ENCODE peak calls at places on chromosomes 1 and 21, in six cellular contexts. B is CD8-positive, alpha-beta T cell; I is fibroblast of lung; D is sigmoid colon; T is heart right ventricle; E is PC-9. Q is an unnamed sample.

GRCh38 chr1:30407030-30407861 is 316.1 kb downstream of the MATN1 start:
- DNase-seq in B (no peak), E (no peak), D (peak; percentile 44), T (no peak), I (peak; percentile 20), Q (no peak)

GRCh38 chr21:42527489-42528158 is 14.0 kb downstream of the SLC37A1 start:
- DNase-seq in I (no peak), D (no peak), E (no peak), B (peak; percentile 76), T (no peak), Q (no peak)

GRCh38 chr1:243850013-243850367 is at the start of gene AKT3:
- DNase-seq in I (no peak), B (no peak), E (no peak), D (peak; percentile 94), T (no peak), Q (peak; percentile 87)

GRCh38 chr21:26011292-26011940 is 159.2 kb downstream of the APP start:
- DNase-seq in I (no peak), T (no peak), B (no peak), E (no peak), D (no peak), Q (no peak)

GRCh38 chr1:234978397-234979291 is 150.0 kb downstream of the TOMM20 start:
- DNase-seq in E (peak; percentile 93), B (peak; percentile 68), I (peak; percentile 88), D (peak; percentile 85), T (no peak), Q (peak; percentile 89)

GRCh38 chr1:916173-917075 is 7.3 kb upstream of the SAMD11 start:
- DNase-seq in E (no peak), I (peak; percentile 43), D (peak; percentile 60), T (no peak), B (no peak), Q (peak; percentile 68)

GRCh38 chr1:172882791-172883386 is 167.9 kb downstream of the TNFSF18 start:
- DNase-seq in D (no peak), E (no peak), B (no peak), T (no peak), I (no peak), Q (no peak)

GRCh38 chr1:163050496-163050895 is 18.7 kb upstream of the RGS4 start:
- DNase-seq in D (no peak), I (no peak), T (no peak), B (no peak), E (no peak), Q (no peak)

GRCh38 chr1:78292361-78292760 is 198.4 kb upstream of the PTGFR start:
- DNase-seq in I (no peak), E (no peak), B (no peak), D (no peak), T (no peak), Q (no peak)

GRCh38 chr1:151510957-151511635 is at the start of gene CGN:
- DNase-seq in T (peak; percentile 80), I (peak; percentile 76), B (peak; percentile 86), E (peak; percentile 75), D (peak; percentile 92), Q (peak; percentile 94)

GRCh38 chr1:229693124-229693523 is 67.1 kb downstream of the URB2 start:
- DNase-seq in B (no peak), E (no peak), D (no peak), I (no peak), T (peak; percentile 44), Q (no peak)

GRCh38 chr1:54950361-54951163 is 29.9 kb upstream of the TMEM61 start:
- DNase-seq in I (peak; percentile 61), T (peak; percentile 74), E (peak; percentile 72), D (peak; percentile 81), B (no peak), Q (peak; percentile 93)

GRCh38 chr1:35656148-35656862 is 15.0 kb upstream of the PSMB2 start:
- DNase-seq in B (no peak), T (no peak), I (no peak), E (no peak), D (no peak), Q (no peak)

GRCh38 chr1:113780363-113781146 is 21.3 kb upstream of the PHTF1 start:
- DNase-seq in D (no peak), T (no peak), I (no peak), B (no peak), E (no peak), Q (no peak)

GRCh38 chr1:154803203-154803920 is 66.7 kb downstream of the KCNN3 start:
- DNase-seq in I (no peak), T (no peak), D (no peak), E (no peak), B (no peak), Q (no peak)

GRCh38 chr1:205532026-205532891 is 27.8 kb downstream of the CDK18 start:
- DNase-seq in B (no peak), T (no peak), I (no peak), E (no peak), D (peak; percentile 29), Q (no peak)

GRCh38 chr21:31710586-31710985 is 21.3 kb downstream of the SCAF4 start:
- DNase-seq in B (no peak), I (peak; percentile 87), E (no peak), T (no peak), D (no peak), Q (no peak)

GRCh38 chr1:31775170-31775569 is 11.0 kb upstream of the ADGRB2 start:
- DNase-seq in T (no peak), E (no peak), D (no peak), I (no peak), B (no peak), Q (no peak)

GRCh38 chr1:116334015-116334547 is 39.0 kb upstream of the ATP1A1 start:
- DNase-seq in B (no peak), T (peak; percentile 21), I (no peak), E (peak; percentile 89), D (no peak), Q (no peak)

GRCh38 chr1:6287431-6287886 is 26.6 kb upstream of the GPR153 start:
- DNase-seq in B (no peak), I (no peak), E (no peak), T (no peak), D (no peak), Q (no peak)

GRCh38 chr1:6287029-6287428 is 26.1 kb upstream of the GPR153 start:
- DNase-seq in I (no peak), E (no peak), B (no peak), T (no peak), D (no peak), Q (no peak)

GRCh38 chr1:6286266-6286665 is 25.4 kb upstream of the GPR153 start:
- DNase-seq in E (no peak), D (no peak), B (no peak), T (no peak), I (no peak), Q (no peak)

GRCh38 chr1:6288674-6289073 is 27.8 kb upstream of the GPR153 start:
- DNase-seq in T (no peak), I (no peak), D (no peak), E (no peak), B (no peak), Q (no peak)

DNA sequence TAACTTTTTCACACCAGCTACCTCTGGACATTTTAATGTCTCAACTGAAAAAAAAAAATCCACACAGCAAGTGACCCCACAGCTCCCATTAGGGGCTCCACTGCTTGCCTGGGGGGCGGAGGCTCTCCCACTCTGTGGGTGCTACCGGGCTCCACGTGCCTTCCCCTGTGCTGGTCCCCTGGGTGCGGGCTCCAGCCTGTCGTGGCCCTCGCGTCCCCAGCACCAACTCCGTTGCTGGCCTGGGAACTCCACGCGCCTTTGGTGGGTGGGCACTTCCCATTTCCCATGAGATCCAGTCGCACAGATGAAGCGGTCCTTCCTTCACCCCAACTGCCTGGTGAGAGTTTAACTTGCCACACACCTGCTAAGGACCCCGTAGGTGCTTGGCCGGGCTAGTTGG is 27.1 kb upstream of the GPR153 start:
- DNase-seq in I (no peak), T (no peak), D (no peak), B (peak; percentile 10), E (no peak), Q (no peak)
- H3K4me3 ChIP-seq in I (no peak overlapping the region), T (no peak overlapping the region), D (no peak overlapping the region), B (no peak overlapping the region), E (no peak overlapping the region), Q (no peak overlapping the region)

DNA sequence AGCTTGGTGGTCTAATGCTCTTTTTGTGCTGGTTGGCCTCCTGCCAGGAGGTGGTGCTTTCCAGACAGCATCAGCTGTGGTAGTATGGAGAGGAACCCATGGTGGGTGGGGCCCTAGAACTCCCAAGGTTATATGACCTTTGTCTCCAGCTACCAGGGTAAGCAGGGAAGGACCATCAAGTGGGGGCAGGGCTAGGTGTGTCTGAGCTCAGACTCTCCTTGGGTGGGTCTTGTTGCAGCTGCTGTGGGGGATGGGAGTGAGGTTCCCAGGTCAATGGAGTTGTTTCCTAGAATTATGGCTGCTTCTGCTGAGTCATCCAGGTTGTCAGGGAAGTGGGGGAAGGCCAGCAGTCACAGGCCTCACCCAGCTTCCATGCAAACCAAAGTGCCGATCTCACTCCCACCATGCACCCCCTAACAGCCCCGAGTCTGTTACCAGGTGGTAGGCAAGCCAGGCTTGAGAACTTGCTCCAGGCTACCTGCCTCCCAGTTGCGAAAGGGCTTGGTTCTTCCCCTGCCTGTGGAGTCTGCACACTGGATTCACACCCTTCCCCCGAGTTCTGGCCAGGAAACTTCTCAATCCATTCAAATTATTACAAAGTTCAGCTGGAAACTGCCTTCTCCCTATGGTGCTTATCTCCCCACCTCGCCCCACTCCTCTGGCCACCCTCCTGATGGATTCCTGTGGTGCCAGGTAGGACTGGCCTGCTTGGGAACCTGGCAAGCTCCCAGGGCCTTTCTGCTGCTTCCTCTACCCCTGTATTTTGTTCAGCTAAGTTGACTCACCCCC is 37.8 kb downstream of the DRAM2 start:
- DNase-seq in B (no peak), E (peak; percentile 95), D (no peak), I (no peak), T (no peak), Q (no peak)
- H3K9me3 ChIP-seq in B (peaks cover 7% of the 10 kb centered on the region), E (peaks cover 30% of the 10 kb centered on the region), D (peaks cover 4% of the 10 kb centered on the region), I (no peaks in the 10 kb centered on the region), T (peaks cover 12% of the 10 kb centered on the region), Q (no peaks in the 10 kb centered on the region)

GRCh38 chr1:11730429-11730861 is 5.5 kb upstream of the AGTRAP start:
- DNase-seq in E (no peak), B (peak; percentile 47), I (no peak), T (peak; percentile 23), D (no peak), Q (no peak)
- H3K27ac ChIP-seq in E (no peak overlapping the region), B (no peak overlapping the region), I (peak overlapping the region; percentile 47), T (peak overlapping the region; percentile 9), D (peak overlapping the region; percentile 84), Q (peak overlapping the region; percentile 60)

DNA sequence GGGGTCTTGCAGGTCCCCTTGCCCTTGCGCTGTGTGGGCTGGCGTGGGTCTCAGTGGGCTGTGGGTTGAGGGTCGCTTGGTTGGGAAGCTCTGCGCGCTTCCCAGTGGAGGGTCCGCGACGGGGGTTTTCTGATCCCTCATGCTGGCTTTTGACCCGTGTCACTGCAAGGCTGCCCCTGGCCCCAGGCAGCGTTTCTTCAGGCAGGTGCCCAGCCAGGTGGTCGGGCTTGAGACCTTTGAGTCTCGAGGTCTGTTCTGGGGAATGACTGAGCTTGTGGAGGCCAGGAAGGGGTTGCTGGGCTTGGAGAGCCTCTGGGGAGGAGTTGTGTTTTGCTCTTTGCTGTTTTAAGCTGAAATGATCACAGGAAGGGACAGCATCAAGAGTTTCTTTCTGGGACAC is 5.3 kb downstream of the SKI start:
- DNase-seq in D (no peak), E (no peak), I (no peak), T (no peak), B (peak; percentile 34), Q (no peak)
- H3K4me3 ChIP-seq in D (peak overlapping the region; percentile 58), E (peak overlapping the region; percentile 47), I (peak overlapping the region; percentile 25), T (peak overlapping the region; percentile 25), B (peak overlapping the region; percentile 82), Q (no peak overlapping the region)

Q was measured in adrenal gland.